ENCODE peak calls at places on chromosomes 7 and 10, in ten cellular contexts. E is H7; X is DMS53; C is MCF 10A; K is stimulated activated CD4-positive, alpha-beta T cell treated with anti-CD3 and anti-CD28 coated beads, Interleukin-1b, Interleukin-23, amount 100 ng/mL, for 4 hours; O is activated CD4-positive, CD25-positive, alpha-beta regulatory T cell; Z is stimulated activated CD8-positive, alpha-beta memory T cell treated with anti-CD3 and anti-CD28 coated beads, Interleukin-2, amount 100 ng/mL, for 48 hours; I is AG04449; D is activated CD4-positive, alpha-beta T cell treated with anti-CD3 and anti-CD28 coated beads for 1 hour; Q is activated CD8-positive, alpha-beta memory T cell treated with anti-CD3 and anti-CD28 coated beads for 48 hours. L is an unnamed sample.

GRCh38 chr10:122541541-122542002 is 19.0 kb upstream of the DMBT1 start:
- DNase-seq in I (no peak), E (no peak), Q (no peak), O (no peak), K (no peak), C (peak), Z (no peak), X (no peak), D (no peak), L (no peak)

GRCh38 chr10:89213191-89213808 is 6.2 kb upstream of the CH25H start:
- DNase-seq in Z (no peak), D (no peak), Q (no peak), E (peak), X (peak), K (no peak), C (peak), O (no peak), I (no peak), L (peak)

GRCh38 chr7:112596260-112596659 is 115.5 kb downstream of the LSMEM1 start:
- DNase-seq in O (no peak), K (no peak), I (no peak), C (peak), Q (no peak), X (no peak), Z (no peak), E (no peak), D (no peak), L (no peak)

GRCh38 chr7:24395512-24395911 is 111.5 kb downstream of the NPY start:
- DNase-seq in O (no peak), Q (no peak), X (peak), E (no peak), D (no peak), K (no peak), Z (no peak), I (no peak), C (no peak), L (no peak)

GRCh38 chr10:43197834-43198681 is 59.8 kb downstream of the CSGALNACT2 start:
- DNase-seq in Q (no peak), X (peak), O (no peak), D (no peak), Z (no peak), E (peak), K (no peak), I (no peak), C (peak), L (peak)

GRCh38 chr10:82757907-82758306 is 882.9 kb downstream of the NRG3 start:
- DNase-seq in I (no peak), O (no peak), C (no peak), E (no peak), Z (no peak), D (no peak), X (no peak), Q (no peak), K (no peak), L (no peak)

GRCh38 chr10:114631678-114632417 is 26.2 kb downstream of the ABLIM1 start:
- DNase-seq in D (no peak), X (peak), C (no peak), O (no peak), E (peak), I (no peak), Z (peak), K (peak), Q (no peak), L (peak)

GRCh38 chr10:110540038-110540437 is 27.5 kb upstream of the SMC3 start:
- DNase-seq in Z (no peak), I (no peak), K (no peak), C (no peak), D (no peak), E (no peak), O (no peak), X (peak), Q (no peak), L (no peak)

GRCh38 chr10:103067951-103068350 is 125.1 kb downstream of the NT5C2 start:
- DNase-seq in I (no peak), D (no peak), K (no peak), X (no peak), Q (no peak), Z (no peak), O (no peak), C (no peak), E (no peak), L (no peak)

GRCh38 chr7:1497293-1497927 is 6.8 kb downstream of the INTS1 start:
- DNase-seq in Z (no peak), I (no peak), X (no peak), E (no peak), K (no peak), D (no peak), Q (no peak), C (no peak), O (no peak), L (no peak)

GRCh38 chr7:3942778-3943177 is 641.7 kb downstream of the SDK1 start:
- DNase-seq in Z (no peak), I (no peak), E (peak), C (peak), Q (no peak), O (no peak), X (peak), D (no peak), K (no peak), L (no peak)

GRCh38 chr7:117971581-117972244 is 98.5 kb upstream of the CTTNBP2 start:
- DNase-seq in D (no peak), Z (no peak), C (no peak), Q (no peak), K (no peak), X (no peak), I (no peak), E (no peak), O (no peak), L (no peak)

GRCh38 chr10:11145498-11145855 is 127.8 kb downstream of the CELF2 start:
- DNase-seq in X (no peak), Q (no peak), O (peak), E (no peak), Z (no peak), D (peak), I (no peak), K (no peak), C (no peak), L (no peak)

GRCh38 chr7:959271-959670 is 4.8 kb upstream of the ADAP1 start:
- DNase-seq in O (no peak), D (no peak), C (no peak), K (no peak), Q (no peak), I (no peak), E (peak), X (no peak), Z (no peak), L (no peak)

GRCh38 chr10:51029172-51029641 is 45.1 kb upstream of the PRKG1 start:
- DNase-seq in D (no peak), E (no peak), I (peak), Z (no peak), X (no peak), O (no peak), K (no peak), Q (no peak), C (no peak), L (no peak)

GRCh38 chr7:69438584-69438983 is 159.7 kb upstream of the AUTS2 start:
- DNase-seq in I (no peak), Q (no peak), Z (no peak), K (no peak), D (no peak), O (no peak), X (no peak), C (no peak), E (no peak), L (no peak)

GRCh38 chr7:142628945-142629344 is 120.3 kb upstream of the PRSS1 start:
- DNase-seq in D (no peak), K (no peak), O (no peak), Z (no peak), C (no peak), Q (no peak), I (no peak), X (no peak), E (no peak), L (no peak)

GRCh38 chr10:58796834-58797233 is 284.2 kb downstream of the BICC1 start:
- DNase-seq in O (no peak), C (no peak), D (no peak), I (no peak), Z (no peak), K (no peak), E (no peak), Q (no peak), X (no peak), L (no peak)

L was measured in HT-29.